ENCODE peak calls at places on chromosomes 4 and X, in ten cellular contexts. One of them, this sample, is unnamed.
A peak's percentile ranks its signal among the peaks of the same experiment; 100 is the strongest.

GRCh38 chrX:24242649-24243556 is 71.0 kb downstream of the SUPT20HL2 start:
- DNase-seq in AG10803: peak; percentile 92
- DNase-seq in HFFc6: no peak
- DNase-seq in HCT116: no peak
- DNase-seq in DND-41: no peak
- DNase-seq in GM06990: peak; percentile 48
- DNase-seq in HFF-Myc: no peak
- DNase-seq in dorsolateral prefrontal cortex: no peak
- DNase-seq in epithelial cell of esophagus: no peak
- DNase-seq in Peyer's patch: peak; percentile 42
- DNase-seq in this sample: peak; percentile 94

GRCh38 chr4:8113611-8114343 is 44.8 kb downstream of the ABLIM2 start:
- DNase-seq in epithelial cell of esophagus: no peak
- DNase-seq in DND-41: no peak
- DNase-seq in GM06990: no peak
- DNase-seq in HFFc6: no peak
- DNase-seq in HFF-Myc: no peak
- DNase-seq in dorsolateral prefrontal cortex: no peak
- DNase-seq in AG10803: no peak
- DNase-seq in Peyer's patch: no peak
- DNase-seq in HCT116: no peak
- DNase-seq in this sample: no peak

GRCh38 chr4:87423313-87424031 is 1.1 kb downstream of the NUDT9 start:
- DNase-seq in GM06990: peak; percentile 18
- DNase-seq in AG10803: no peak
- DNase-seq in epithelial cell of esophagus: peak; percentile 41
- DNase-seq in HCT116: no peak
- DNase-seq in Peyer's patch: no peak
- DNase-seq in HFFc6: no peak
- DNase-seq in HFF-Myc: no peak
- DNase-seq in DND-41: no peak
- DNase-seq in dorsolateral prefrontal cortex: no peak
- DNase-seq in this sample: no peak

GRCh38 chrX:129653985-129654651 is 638 bp downstream of the APLN start:
- DNase-seq in HCT116: no peak
- DNase-seq in AG10803: no peak
- DNase-seq in DND-41: peak; percentile 38
- DNase-seq in GM06990: no peak
- DNase-seq in Peyer's patch: no peak
- DNase-seq in epithelial cell of esophagus: no peak
- DNase-seq in HFF-Myc: no peak
- DNase-seq in dorsolateral prefrontal cortex: peak; percentile 34
- DNase-seq in HFFc6: no peak
- DNase-seq in this sample: no peak

GRCh38 chr4:92304636-92305035 is 870 bp downstream of the GRID2 start:
- DNase-seq in HFFc6: no peak
- DNase-seq in AG10803: no peak
- DNase-seq in dorsolateral prefrontal cortex: peak; percentile 8
- DNase-seq in GM06990: no peak
- DNase-seq in HCT116: no peak
- DNase-seq in HFF-Myc: no peak
- DNase-seq in epithelial cell of esophagus: peak; percentile 1
- DNase-seq in Peyer's patch: no peak
- DNase-seq in DND-41: no peak
- DNase-seq in this sample: peak; percentile 7

GRCh38 chrX:106899276-106899675 is 3.9 kb downstream of the RIPPLY1 start:
- DNase-seq in HCT116: no peak
- DNase-seq in HFFc6: no peak
- DNase-seq in Peyer's patch: no peak
- DNase-seq in DND-41: no peak
- DNase-seq in epithelial cell of esophagus: no peak
- DNase-seq in GM06990: no peak
- DNase-seq in dorsolateral prefrontal cortex: no peak
- DNase-seq in AG10803: no peak
- DNase-seq in HFF-Myc: no peak
- DNase-seq in this sample: no peak

GRCh38 chr4:110049951-110050925 is 137.6 kb downstream of the EGF start:
- DNase-seq in dorsolateral prefrontal cortex: peak; percentile 47
- DNase-seq in HCT116: peak; percentile 8
- DNase-seq in HFF-Myc: peak; percentile 15
- DNase-seq in epithelial cell of esophagus: peak; percentile 54
- DNase-seq in Peyer's patch: peak; percentile 32
- DNase-seq in DND-41: peak; percentile 67
- DNase-seq in AG10803: peak; percentile 48
- DNase-seq in GM06990: no peak
- DNase-seq in HFFc6: peak; percentile 52
- DNase-seq in this sample: peak; percentile 64

GRCh38 chrX:31154941-31155340 is 83.1 kb upstream of the FTHL17 start:
- DNase-seq in DND-41: no peak
- DNase-seq in AG10803: no peak
- DNase-seq in HFFc6: no peak
- DNase-seq in HCT116: no peak
- DNase-seq in Peyer's patch: no peak
- DNase-seq in HFF-Myc: no peak
- DNase-seq in epithelial cell of esophagus: no peak
- DNase-seq in GM06990: no peak
- DNase-seq in dorsolateral prefrontal cortex: no peak
- DNase-seq in this sample: no peak

GRCh38 chr4:159434496-159435241 is 331.8 kb downstream of the RAPGEF2 start:
- DNase-seq in dorsolateral prefrontal cortex: no peak
- DNase-seq in Peyer's patch: no peak
- DNase-seq in DND-41: no peak
- DNase-seq in GM06990: no peak
- DNase-seq in HFFc6: peak; percentile 62
- DNase-seq in HCT116: no peak
- DNase-seq in epithelial cell of esophagus: peak; percentile 95
- DNase-seq in HFF-Myc: no peak
- DNase-seq in AG10803: peak; percentile 77
- DNase-seq in this sample: no peak

GRCh38 chr4:75919914-75920313 is 17.7 kb upstream of the PPEF2 start:
- DNase-seq in DND-41: no peak
- DNase-seq in Peyer's patch: no peak
- DNase-seq in HCT116: no peak
- DNase-seq in HFF-Myc: no peak
- DNase-seq in epithelial cell of esophagus: no peak
- DNase-seq in HFFc6: no peak
- DNase-seq in dorsolateral prefrontal cortex: peak; percentile 38
- DNase-seq in AG10803: peak; percentile 68
- DNase-seq in GM06990: no peak
- DNase-seq in this sample: no peak

GRCh38 chr4:184019084-184019483 is 114.0 kb downstream of the STOX2 start:
- DNase-seq in dorsolateral prefrontal cortex: no peak
- DNase-seq in epithelial cell of esophagus: peak; percentile 87
- DNase-seq in GM06990: no peak
- DNase-seq in DND-41: no peak
- DNase-seq in HFFc6: no peak
- DNase-seq in Peyer's patch: no peak
- DNase-seq in HCT116: no peak
- DNase-seq in AG10803: peak; percentile 26
- DNase-seq in HFF-Myc: no peak
- DNase-seq in this sample: no peak

GRCh38 chr4:185307136-185307950 is 88.4 kb downstream of the LRP2BP start:
- DNase-seq in HCT116: no peak
- DNase-seq in GM06990: peak; percentile 81
- DNase-seq in AG10803: no peak
- DNase-seq in DND-41: no peak
- DNase-seq in HFFc6: no peak
- DNase-seq in Peyer's patch: no peak
- DNase-seq in epithelial cell of esophagus: peak; percentile 85
- DNase-seq in dorsolateral prefrontal cortex: no peak
- DNase-seq in HFF-Myc: no peak
- DNase-seq in this sample: no peak

GRCh38 chr4:2794707-2795557 is 2.0 kb downstream of the SH3BP2 start:
- DNase-seq in DND-41: no peak
- DNase-seq in epithelial cell of esophagus: peak; percentile 47
- DNase-seq in HCT116: no peak
- DNase-seq in GM06990: peak; percentile 13
- DNase-seq in dorsolateral prefrontal cortex: no peak
- DNase-seq in HFFc6: peak; percentile 75
- DNase-seq in Peyer's patch: no peak
- DNase-seq in AG10803: peak; percentile 85
- DNase-seq in HFF-Myc: no peak
- DNase-seq in this sample: no peak

GRCh38 chrX:30577362-30577961 is at the start of gene TASL:
- DNase-seq in dorsolateral prefrontal cortex: no peak
- DNase-seq in epithelial cell of esophagus: no peak
- DNase-seq in Peyer's patch: peak; percentile 63
- DNase-seq in HFFc6: no peak
- DNase-seq in DND-41: peak; percentile 48
- DNase-seq in GM06990: peak; percentile 83
- DNase-seq in AG10803: no peak
- DNase-seq in HCT116: no peak
- DNase-seq in HFF-Myc: no peak
- DNase-seq in this sample: no peak

GRCh38 chrX:51376672-51377071 is 44.0 kb downstream of the NUDT10 start:
- DNase-seq in dorsolateral prefrontal cortex: no peak
- DNase-seq in HCT116: no peak
- DNase-seq in GM06990: no peak
- DNase-seq in DND-41: no peak
- DNase-seq in HFF-Myc: no peak
- DNase-seq in epithelial cell of esophagus: no peak
- DNase-seq in HFFc6: no peak
- DNase-seq in AG10803: no peak
- DNase-seq in Peyer's patch: no peak
- DNase-seq in this sample: no peak

GRCh38 chr4:179867300-179867878 is 2375.8 kb upstream of the TENM3 start:
- DNase-seq in epithelial cell of esophagus: peak; percentile 71
- DNase-seq in DND-41: peak; percentile 54
- DNase-seq in Peyer's patch: peak; percentile 20
- DNase-seq in dorsolateral prefrontal cortex: peak; percentile 3
- DNase-seq in GM06990: peak; percentile 9
- DNase-seq in HFF-Myc: no peak
- DNase-seq in HCT116: peak; percentile 80
- DNase-seq in AG10803: no peak
- DNase-seq in HFFc6: no peak
- DNase-seq in this sample: no peak

GRCh38 chr4:2042207-2042946 is 16.8 kb upstream of the NAT8L start:
- DNase-seq in GM06990: peak; percentile 30
- DNase-seq in dorsolateral prefrontal cortex: peak; percentile 70
- DNase-seq in HCT116: no peak
- DNase-seq in Peyer's patch: peak; percentile 37
- DNase-seq in epithelial cell of esophagus: no peak
- DNase-seq in HFFc6: no peak
- DNase-seq in HFF-Myc: no peak
- DNase-seq in DND-41: peak; percentile 51
- DNase-seq in AG10803: no peak
- DNase-seq in this sample: peak; percentile 61

GRCh38 chrX:54208531-54208930 is 25.5 kb upstream of the FAM120C start:
- DNase-seq in DND-41: no peak
- DNase-seq in dorsolateral prefrontal cortex: no peak
- DNase-seq in epithelial cell of esophagus: peak; percentile 10
- DNase-seq in AG10803: peak; percentile 6
- DNase-seq in Peyer's patch: no peak
- DNase-seq in GM06990: no peak
- DNase-seq in HCT116: no peak
- DNase-seq in HFFc6: no peak
- DNase-seq in HFF-Myc: no peak
- DNase-seq in this sample: no peak

GRCh38 chrX:45527834-45528233 is 327.2 kb upstream of the DIPK2B start:
- DNase-seq in AG10803: peak; percentile 39
- DNase-seq in GM06990: no peak
- DNase-seq in HCT116: no peak
- DNase-seq in HFFc6: no peak
- DNase-seq in dorsolateral prefrontal cortex: no peak
- DNase-seq in epithelial cell of esophagus: no peak
- DNase-seq in Peyer's patch: no peak
- DNase-seq in DND-41: no peak
- DNase-seq in HFF-Myc: no peak
- DNase-seq in this sample: peak; percentile 38

GRCh38 chrX:121958886-121959285 is 911.5 kb downstream of the GLUD2 start:
- DNase-seq in HFF-Myc: no peak
- DNase-seq in GM06990: no peak
- DNase-seq in HFFc6: peak; percentile 0
- DNase-seq in DND-41: no peak
- DNase-seq in epithelial cell of esophagus: peak; percentile 46
- DNase-seq in Peyer's patch: no peak
- DNase-seq in dorsolateral prefrontal cortex: no peak
- DNase-seq in AG10803: peak; percentile 3
- DNase-seq in HCT116: no peak
- DNase-seq in this sample: peak; percentile 9

GRCh38 chr4:21768349-21769310 is 179.9 kb downstream of the KCNIP4 start:
- DNase-seq in DND-41: peak; percentile 5
- DNase-seq in HFF-Myc: no peak
- DNase-seq in dorsolateral prefrontal cortex: no peak
- DNase-seq in epithelial cell of esophagus: peak; percentile 65
- DNase-seq in Peyer's patch: no peak
- DNase-seq in GM06990: peak; percentile 24
- DNase-seq in HFFc6: peak; percentile 45
- DNase-seq in HCT116: peak; percentile 28
- DNase-seq in AG10803: peak; percentile 47
- DNase-seq in this sample: peak; percentile 64

GRCh38 chr4:26319467-26320158 is 1.2 kb upstream of the RBPJ start:
- DNase-seq in DND-41: peak; percentile 98
- DNase-seq in GM06990: peak; percentile 94
- DNase-seq in dorsolateral prefrontal cortex: peak; percentile 95
- DNase-seq in epithelial cell of esophagus: peak; percentile 100
- DNase-seq in HFF-Myc: peak; percentile 99
- DNase-seq in AG10803: peak; percentile 100
- DNase-seq in HCT116: peak; percentile 99
- DNase-seq in Peyer's patch: peak; percentile 99
- DNase-seq in HFFc6: peak; percentile 100
- DNase-seq in this sample: peak; percentile 100
- TF ChIP-seq CTCF in DND-41: no peak
- TF ChIP-seq CTCF in GM06990: peak; percentile 58
- TF ChIP-seq CTCF in dorsolateral prefrontal cortex: no peak
- TF ChIP-seq CTCF in epithelial cell of esophagus: no peak
- TF ChIP-seq CTCF in HFF-Myc: no peak
- TF ChIP-seq CTCF in AG10803: no peak
- TF ChIP-seq CTCF in HCT116: no peak
- TF ChIP-seq CTCF in Peyer's patch: peak; percentile 25
- TF ChIP-seq CTCF in HFFc6: no peak
- TF ChIP-seq CTCF in this sample: no peak

GRCh38 chrX:131747173-131747572 is 203.3 kb downstream of the OR13H1 start:
- DNase-seq in HCT116: no peak
- DNase-seq in dorsolateral prefrontal cortex: peak; percentile 67
- DNase-seq in Peyer's patch: peak; percentile 68
- DNase-seq in epithelial cell of esophagus: no peak
- DNase-seq in HFFc6: no peak
- DNase-seq in AG10803: no peak
- DNase-seq in GM06990: peak; percentile 68
- DNase-seq in HFF-Myc: no peak
- DNase-seq in DND-41: no peak
- DNase-seq in this sample: no peak
- TF ChIP-seq CTCF in HCT116: no peak
- TF ChIP-seq CTCF in dorsolateral prefrontal cortex: peak; percentile 67
- TF ChIP-seq CTCF in Peyer's patch: peak; percentile 73
- TF ChIP-seq CTCF in epithelial cell of esophagus: no peak
- TF ChIP-seq CTCF in HFFc6: no peak
- TF ChIP-seq CTCF in AG10803: no peak
- TF ChIP-seq CTCF in GM06990: peak; percentile 44
- TF ChIP-seq CTCF in HFF-Myc: no peak
- TF ChIP-seq CTCF in DND-41: no peak
- TF ChIP-seq CTCF in this sample: no peak

GRCh38 chrX:116490091-116490490 is 27.3 kb upstream of the CT83 start:
- DNase-seq in AG10803: peak; percentile 0
- DNase-seq in GM06990: no peak
- DNase-seq in epithelial cell of esophagus: peak; percentile 0
- DNase-seq in HFF-Myc: no peak
- DNase-seq in Peyer's patch: no peak
- DNase-seq in DND-41: no peak
- DNase-seq in HFFc6: no peak
- DNase-seq in dorsolateral prefrontal cortex: no peak
- DNase-seq in HCT116: no peak
- DNase-seq in this sample: peak; percentile 5
- TF ChIP-seq CTCF in AG10803: peak; percentile 43
- TF ChIP-seq CTCF in GM06990: peak; percentile 29
- TF ChIP-seq CTCF in epithelial cell of esophagus: no peak
- TF ChIP-seq CTCF in HFF-Myc: no peak
- TF ChIP-seq CTCF in Peyer's patch: peak; percentile 18
- TF ChIP-seq CTCF in DND-41: peak; percentile 23
- TF ChIP-seq CTCF in HFFc6: peak; percentile 53
- TF ChIP-seq CTCF in dorsolateral prefrontal cortex: peak; percentile 52
- TF ChIP-seq CTCF in HCT116: peak; percentile 12
- TF ChIP-seq CTCF in this sample: peak; percentile 18

GRCh38 chrX:2284601-2285000 is 216.2 kb downstream of the DHRSX start:
- DNase-seq in HCT116: no peak
- DNase-seq in HFFc6: no peak
- DNase-seq in Peyer's patch: no peak
- DNase-seq in GM06990: no peak
- DNase-seq in DND-41: no peak
- DNase-seq in epithelial cell of esophagus: no peak
- DNase-seq in dorsolateral prefrontal cortex: no peak
- DNase-seq in AG10803: no peak
- DNase-seq in HFF-Myc: no peak
- DNase-seq in this sample: no peak
- TF ChIP-seq CTCF in HCT116: no peak
- TF ChIP-seq CTCF in HFFc6: no peak
- TF ChIP-seq CTCF in Peyer's patch: no peak
- TF ChIP-seq CTCF in GM06990: no peak
- TF ChIP-seq CTCF in DND-41: no peak
- TF ChIP-seq CTCF in epithelial cell of esophagus: no peak
- TF ChIP-seq CTCF in dorsolateral prefrontal cortex: no peak
- TF ChIP-seq CTCF in AG10803: no peak
- TF ChIP-seq CTCF in HFF-Myc: no peak
- TF ChIP-seq CTCF in this sample: no peak

This sample was measured in cardiac muscle cell.